ENCODE peak calls at places on chromosomes 4 and X, in seven cellular contexts. V is kidney epithelial cell, E is fibroblast of mammary gland, H is HFF-Myc, X is pancreas, Y is astrocyte of the spinal cord, D is H9. O is an unnamed sample.

GRCh38 chrX:53018627-53019026 is 30.0 kb upstream of the GPR173 start:
- DNase-seq in E (peak; percentile 8), Y (no peak), H (no peak), D (peak; percentile 36), V (no peak), X (no peak), O (no peak)

GRCh38 chr4:945274-946102 is 13.2 kb downstream of the TMEM175 start:
- DNase-seq in D (peak; percentile 27), H (no peak), E (no peak), X (peak; percentile 36), V (no peak), Y (no peak), O (no peak)

GRCh38 chr4:182555997-182556418 is 312.8 kb downstream of the TENM3 start:
- DNase-seq in E (peak; percentile 73), H (peak; percentile 20), D (peak; percentile 47), X (no peak), Y (peak; percentile 78), V (peak; percentile 73), O (no peak)

GRCh38 chr4:8336412-8337075 is 67.0 kb downstream of the HTRA3 start:
- DNase-seq in X (no peak), E (peak; percentile 56), Y (no peak), D (no peak), V (peak; percentile 42), H (peak; percentile 22), O (no peak)

GRCh38 chr4:139642364-139642763 is 23.3 kb upstream of the MGST2 start:
- DNase-seq in V (peak; percentile 48), X (no peak), Y (peak; percentile 57), E (peak; percentile 58), D (no peak), H (no peak), O (no peak)

GRCh38 chr4:58809366-58809765 is 1699.2 kb upstream of the IGFBP7 start:
- DNase-seq in Y (no peak), E (no peak), V (no peak), D (no peak), X (no peak), H (no peak), O (no peak)

GRCh38 chr4:108171541-108172230 is 3.0 kb upstream of the LEF1 start:
- DNase-seq in V (no peak), D (peak; percentile 57), H (no peak), E (no peak), X (peak; percentile 61), Y (peak; percentile 22), O (peak; percentile 45)

GRCh38 chrX:39201305-39201990 is 400.2 kb downstream of the MID1IP1 start:
- DNase-seq in D (no peak), X (no peak), E (no peak), V (peak; percentile 55), H (no peak), Y (peak; percentile 17), O (no peak)

GRCh38 chr4:174334628-174335027 is 50.9 kb downstream of the CEP44 start:
- DNase-seq in X (no peak), V (no peak), H (no peak), E (no peak), D (no peak), Y (no peak), O (no peak)

GRCh38 chr4:3451956-3452355 is 10.2 kb downstream of the HGFAC start:
- DNase-seq in D (no peak), V (no peak), H (peak; percentile 33), E (peak; percentile 71), Y (peak; percentile 40), X (no peak), O (no peak)

GRCh38 chrX:45601052-45601451 is 400.4 kb upstream of the DIPK2B start:
- DNase-seq in Y (no peak), X (no peak), D (peak; percentile 42), E (no peak), H (no peak), V (no peak), O (no peak)

GRCh38 chr4:110586137-110586850 is 36.6 kb downstream of the PITX2 start:
- DNase-seq in D (no peak), X (no peak), E (peak; percentile 76), V (peak; percentile 43), H (peak; percentile 19), Y (peak; percentile 83), O (no peak)

GRCh38 chr4:6898763-6899162 is 10.9 kb upstream of the TBC1D14 start:
- DNase-seq in H (no peak), Y (no peak), X (no peak), D (no peak), E (no peak), V (no peak), O (no peak)

GRCh38 chr4:164734476-164734875 is 19.5 kb upstream of the SMIM31 start:
- DNase-seq in E (no peak), D (no peak), V (no peak), H (no peak), X (no peak), Y (no peak), O (no peak)

GRCh38 chr4:119629142-119629471 is 503 bp upstream of the PDE5A start:
- DNase-seq in Y (no peak), E (no peak), D (no peak), X (no peak), H (no peak), V (no peak), O (no peak)

GRCh38 chr4:97366661-97367060 is 776.6 kb downstream of the STPG2 start:
- DNase-seq in H (no peak), D (no peak), X (no peak), E (no peak), Y (no peak), V (no peak), O (no peak)

GRCh38 chrX:9775930-9776329 is 10.3 kb upstream of the GPR143 start:
- DNase-seq in X (no peak), E (no peak), D (no peak), H (no peak), V (no peak), Y (no peak), O (no peak)

GRCh38 chr4:101104264-101105052 is 242.9 kb downstream of the PPP3CA start:
- DNase-seq in D (no peak), V (no peak), E (no peak), H (no peak), Y (no peak), X (no peak), O (no peak)

GRCh38 chr4:40193018-40193571 is 3.7 kb upstream of the RHOH start:
- DNase-seq in X (no peak), D (no peak), E (no peak), H (no peak), V (no peak), Y (no peak), O (no peak)

GRCh38 chr4:55722132-55722531 is 86.0 kb upstream of the NMU start:
- DNase-seq in H (no peak), Y (no peak), E (no peak), X (no peak), V (no peak), D (no peak), O (no peak)

GRCh38 chrX:22652596-22652995 is 347.2 kb upstream of the DDX53 start:
- DNase-seq in Y (peak; percentile 19), D (peak; percentile 60), X (no peak), H (peak; percentile 24), E (peak; percentile 57), V (no peak), O (no peak)

DNA sequence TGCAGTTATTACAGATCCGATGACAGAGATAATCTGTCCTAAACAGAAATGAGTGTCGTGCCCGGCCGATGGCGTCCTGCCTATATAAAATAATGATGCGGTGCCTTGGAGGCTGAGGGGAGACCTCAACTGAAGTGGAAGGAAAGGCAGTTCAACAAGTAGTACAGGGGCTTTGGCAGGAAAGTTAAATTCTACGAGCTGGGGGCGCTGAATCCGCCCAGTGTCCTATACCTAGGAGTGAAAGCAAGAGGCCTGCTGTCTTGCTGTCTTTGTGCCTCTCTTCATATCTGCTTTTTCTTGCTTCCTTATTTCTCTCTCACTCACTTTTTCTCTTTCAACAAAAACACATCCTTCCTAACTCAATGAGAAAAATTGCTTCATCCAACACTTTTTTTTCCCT is 82.2 kb upstream of the PRPS2 start:
- DNase-seq in Y (no peak), D (peak; percentile 72), X (no peak), H (no peak), V (no peak), E (no peak), O (no peak)
- TF ChIP-seq CTCF in Y (no peak), D (peak; percentile 67), X (no peak), H (peak; percentile 3), V (no peak), E (no peak), O (no peak)

GRCh38 chrX:139759637-139760036 is 51.7 kb upstream of the MCF2 start:
- DNase-seq in H (no peak), X (no peak), E (peak; percentile 29), V (no peak), D (no peak), Y (peak; percentile 28), O (peak; percentile 12)
- TF ChIP-seq CTCF in H (peak; percentile 38), X (no peak), E (peak; percentile 57), V (peak; percentile 38), D (peak; percentile 70), Y (peak; percentile 58), O (peak; percentile 54)

GRCh38 chr4:120873554-120873953 is 49.0 kb downstream of the PRDM5 start:
- DNase-seq in V (no peak), H (no peak), D (no peak), Y (no peak), E (no peak), X (no peak), O (no peak)
- TF ChIP-seq CTCF in V (no peak), H (peak; percentile 13), D (peak; percentile 47), Y (peak; percentile 10), E (peak; percentile 30), X (no peak), O (peak; percentile 18)

GRCh38 chrX:47523297-47523696 is 37.7 kb upstream of the ARAF start:
- DNase-seq in H (no peak), V (no peak), X (peak; percentile 93), D (peak; percentile 79), Y (peak; percentile 62), E (peak; percentile 58), O (peak; percentile 83)
- TF ChIP-seq CTCF in H (peak; percentile 61), V (peak; percentile 62), X (peak; percentile 66), D (peak; percentile 83), Y (peak; percentile 66), E (peak; percentile 53), O (peak; percentile 65)

GRCh38 chrX:152814048-152814447 is 16.5 kb downstream of the CETN2 start:
- DNase-seq in X (no peak), H (no peak), E (no peak), D (no peak), V (no peak), Y (no peak), O (no peak)

GRCh38 chrX:152813211-152813610 is 17.3 kb downstream of the CETN2 start:
- DNase-seq in H (no peak), V (no peak), D (no peak), E (no peak), X (no peak), Y (no peak), O (no peak)

GRCh38 chrX:152819271-152819670 is 11.3 kb downstream of the CETN2 start:
- DNase-seq in X (no peak), E (peak; percentile 17), H (no peak), D (no peak), Y (no peak), V (no peak), O (no peak)

GRCh38 chrX:152819732-152820131 is 10.8 kb downstream of the CETN2 start:
- DNase-seq in D (no peak), Y (no peak), V (no peak), H (no peak), X (no peak), E (peak; percentile 75), O (no peak)

GRCh38 chrX:152817082-152817744 is 13.3 kb downstream of the CETN2 start:
- DNase-seq in D (no peak), E (peak; percentile 53), X (no peak), Y (peak; percentile 39), V (no peak), H (no peak), O (peak; percentile 22)
- TF ChIP-seq CTCF in D (peak; percentile 67), E (peak; percentile 61), X (no peak), Y (peak; percentile 57), V (peak; percentile 57), H (peak; percentile 35), O (no peak)

GRCh38 chr4:141126769-141127168 is 6.5 kb downstream of the RNF150 start:
- DNase-seq in V (no peak), X (no peak), H (no peak), D (no peak), E (no peak), Y (no peak), O (no peak)
- TF ChIP-seq CTCF in V (no peak), X (no peak), H (no peak), D (no peak), E (no peak), Y (no peak), O (no peak)

O was measured in endothelial cell.